ENCODE peak calls at places on chromosomes 13 and 19, in four cellular contexts. C is Calu3, Y is HCT116, J is H54. M is an unnamed sample.
A peak's percentile ranks its signal among the peaks of the same experiment; 100 is the strongest.

GRCh38 chr13:27712421-27712820 is 79.9 kb upstream of the GSX1 start:
- DNase-seq in C (peak; percentile 5), Y (no peak), J (no peak), M (peak; percentile 42)

GRCh38 chr19:39196320-39196719 is 444 bp upstream of the NCCRP1 start:
- DNase-seq in C (no peak), Y (no peak), J (no peak), M (no peak)

GRCh38 chr19:55432355-55432959 is 10.6 kb downstream of the SHISA7 start:
- DNase-seq in C (no peak), Y (no peak), J (no peak), M (no peak)

GRCh38 chr13:32134991-32135390 is 103.4 kb downstream of the FRY start:
- DNase-seq in C (no peak), Y (no peak), J (no peak), M (no peak)

GRCh38 chr13:49645451-49645850 is 17.1 kb downstream of the ARL11 start:
- DNase-seq in C (no peak), Y (no peak), J (no peak), M (no peak)

GRCh38 chr19:35373492-35373891 is 2.6 kb downstream of the GPR42 start:
- DNase-seq in C (no peak), Y (no peak), J (no peak), M (no peak)

GRCh38 chr13:50645092-50645491 is 198.4 kb downstream of the DLEU7 start:
- DNase-seq in C (no peak), Y (no peak), J (no peak), M (no peak)

GRCh38 chr13:78601124-78601885 is 2.0 kb downstream of the POU4F1 start:
- DNase-seq in C (no peak), Y (no peak), J (no peak), M (no peak)